ENCODE peak calls at places on chromosomes 7 and 10, in ten cellular contexts. V is Calu3; P is T-cell; Y is heart left ventricle; N is activated T-helper 9 cell treated with anti-CD3 and anti-CD28 coated beads, Interleukin-2, amount 50 U/mL, for 16 hours; L is CD4-positive, alpha-beta memory T cell; C is T1000; S is NCI-H2081; Z is adipocyte; B is left lung. F is an unnamed sample.

GRCh38 chr7:149854611-149855367 is 16.6 kb downstream of the ZNF862 start:
- DNase-seq in B (no peak), C (peak), P (peak), L (peak), Y (peak), N (no peak), V (peak), Z (peak), S (peak), F (no peak)

GRCh38 chr7:135253851-135254815 is 20.5 kb downstream of the STRA8 start:
- DNase-seq in V (peak), P (no peak), S (no peak), Z (peak), C (peak), L (no peak), N (no peak), Y (peak), B (peak), F (peak)

GRCh38 chr7:98974906-98975816 is 96.8 kb downstream of the TRRAP start:
- DNase-seq in Y (peak), C (no peak), Z (no peak), N (no peak), S (no peak), L (no peak), P (no peak), V (no peak), B (no peak), F (no peak)

GRCh38 chr10:68385740-68386139 is 21.3 kb downstream of the RUFY2 start:
- DNase-seq in P (no peak), C (no peak), Z (no peak), S (no peak), V (no peak), B (no peak), L (no peak), N (no peak), Y (no peak), F (no peak)

GRCh38 chr10:13218878-13219277 is 15.3 kb downstream of the UCMA start:
- DNase-seq in L (no peak), S (no peak), N (no peak), P (no peak), B (no peak), Y (no peak), Z (no peak), C (no peak), V (no peak), F (no peak)

GRCh38 chr7:27185708-27186449 is 847 bp upstream of the HOXA11 start:
- DNase-seq in C (no peak), V (no peak), Z (no peak), Y (no peak), L (no peak), S (no peak), N (no peak), B (peak), P (no peak), F (peak)

GRCh38 chr7:142280263-142280662 is 22.4 kb upstream of the PRSS58 start:
- DNase-seq in B (no peak), V (no peak), C (no peak), N (no peak), S (no peak), L (no peak), P (no peak), Z (no peak), Y (no peak), F (no peak)

GRCh38 chr7:81004098-81004497 is 85.2 kb upstream of the SEMA3C start:
- DNase-seq in N (no peak), Y (no peak), Z (peak), C (peak), S (no peak), B (no peak), V (no peak), P (no peak), L (no peak), F (no peak)

GRCh38 chr10:127243490-127244272 is 47.3 kb upstream of the INSYN2A start:
- DNase-seq in Z (peak), L (peak), V (peak), C (no peak), B (no peak), Y (no peak), P (peak), S (no peak), N (no peak), F (no peak)

GRCh38 chr10:123972481-123973401 is 81.1 kb upstream of the CPXM2 start:
- DNase-seq in V (no peak), Y (no peak), P (no peak), Z (peak), C (no peak), N (no peak), S (no peak), B (peak), L (no peak), F (no peak)

GRCh38 chr7:106165328-106165727 is 53.2 kb upstream of the SYPL1 start:
- DNase-seq in P (no peak), C (no peak), Y (no peak), L (no peak), N (no peak), B (no peak), S (no peak), Z (peak), V (no peak), F (no peak)